ENCODE peak calls at places on chromosomes 13 and 19, in ten cellular contexts. U is right lobe of liver, I is upper lobe of left lung, H is suprapubic skin, C is uterus, D is heart left ventricle, O is breast epithelium, J is A549, E is ovary, K is spleen. M is an unnamed sample.

GRCh38 chr13:25768726-25769270 is 283.0 kb downstream of the SHISA2 start:
- DNase-seq in K (no peak), O (no peak), E (no peak), C (no peak), J (no peak), U (no peak), D (no peak), H (no peak), I (no peak), M (no peak)

GRCh38 chr13:94236132-94236531 is 243.3 kb downstream of the DCT start:
- DNase-seq in K (no peak), E (no peak), H (no peak), I (no peak), U (no peak), C (no peak), O (no peak), D (no peak), J (no peak), M (no peak)

GRCh38 chr13:87003265-87003664 is 667.9 kb upstream of the SLITRK5 start:
- DNase-seq in O (no peak), H (no peak), E (no peak), D (no peak), J (no peak), I (no peak), C (no peak), K (no peak), U (no peak), M (no peak)

GRCh38 chr19:41174297-41174928 is 18.6 kb upstream of the CYP2S1 start:
- DNase-seq in J (no peak), O (no peak), C (no peak), E (no peak), U (no peak), D (no peak), H (no peak), I (no peak), K (no peak), M (no peak)

GRCh38 chr19:13935765-13936486 is 2.3 kb downstream of the PODNL1 start:
- DNase-seq in J (no peak), D (no peak), O (no peak), I (no peak), E (no peak), K (no peak), U (no peak), C (no peak), H (no peak), M (no peak)

GRCh38 chr19:13089139-13089856 is 13.4 kb downstream of the LYL1 start:
- DNase-seq in I (no peak), H (no peak), U (no peak), O (no peak), E (peak), K (no peak), D (no peak), C (no peak), J (peak), M (peak)

GRCh38 chr19:16206637-16207036 is 8.9 kb downstream of the AP1M1 start:
- DNase-seq in D (no peak), H (no peak), C (no peak), I (no peak), K (peak), U (no peak), J (no peak), O (no peak), E (no peak), M (no peak)

GRCh38 chr19:33770107-33770506 is 26.6 kb upstream of the KCTD15 start:
- DNase-seq in K (no peak), I (no peak), O (no peak), E (no peak), J (no peak), U (no peak), H (no peak), C (no peak), D (no peak), M (no peak)

GRCh38 chr13:46516624-46517318 is 36.2 kb upstream of the LRCH1 start:
- DNase-seq in D (peak), K (no peak), E (no peak), O (no peak), C (no peak), J (no peak), H (no peak), U (no peak), I (no peak), M (no peak)

GRCh38 chr19:3565177-3565576 is 7.6 kb upstream of the HMG20B start:
- DNase-seq in C (no peak), I (no peak), O (no peak), D (no peak), E (no peak), J (peak), K (no peak), U (no peak), H (no peak), M (peak)

GRCh38 chr13:71644579-71644978 is 222.4 kb downstream of the DACH1 start:
- DNase-seq in U (no peak), H (no peak), J (no peak), D (no peak), I (no peak), O (no peak), K (no peak), C (no peak), E (no peak), M (no peak)

GRCh38 chr13:75299913-75300862 is 181.8 kb downstream of the TBC1D4 start:
- DNase-seq in E (no peak), O (no peak), I (no peak), C (no peak), D (no peak), K (no peak), J (no peak), U (no peak), H (no peak), M (no peak)

GRCh38 chr13:26699197-26699490 is 61.4 kb downstream of the GPR12 start:
- DNase-seq in E (no peak), C (no peak), D (no peak), K (no peak), I (no peak), H (no peak), J (no peak), U (no peak), O (no peak), M (no peak)

GRCh38 chr19:16121967-16122366 is 10.3 kb downstream of the RAB8A start:
- DNase-seq in K (no peak), D (no peak), J (no peak), O (no peak), H (no peak), I (no peak), U (no peak), E (no peak), C (no peak), M (no peak)

GRCh38 chr19:35268546-35269424 is at the start of gene USF2:
- DNase-seq in K (peak), C (peak), D (peak), O (no peak), E (peak), H (no peak), I (peak), J (peak), U (peak), M (peak)

GRCh38 chr19:38693380-38694223 is 46.2 kb downstream of the ACTN4 start:
- DNase-seq in K (peak), I (peak), J (peak), U (peak), O (peak), E (no peak), H (peak), C (no peak), D (peak), M (peak)

GRCh38 chr13:32745509-32745908 is 159.3 kb downstream of the PDS5B start:
- DNase-seq in I (no peak), E (no peak), K (no peak), C (no peak), J (no peak), U (no peak), O (no peak), H (no peak), D (no peak), M (no peak)

GRCh38 chr19:39212377-39212742 is 8.3 kb upstream of the SYCN start:
- DNase-seq in D (no peak), O (no peak), H (no peak), K (peak), U (no peak), I (peak), C (no peak), J (peak), E (no peak), M (no peak)

GRCh38 chr19:2077398-2077797 is 18.7 kb downstream of the MOB3A start:
- DNase-seq in J (no peak), I (no peak), H (no peak), C (no peak), O (no peak), U (no peak), K (no peak), D (no peak), E (no peak), M (no peak)

GRCh38 chr19:2070986-2071673 is 20.1 kb upstream of the MKNK2 start:
- DNase-seq in K (no peak), I (no peak), E (no peak), U (no peak), O (no peak), H (no peak), C (no peak), J (no peak), D (no peak), M (no peak)

GRCh38 chr19:2076481-2077082 is 19.5 kb downstream of the MOB3A start:
- DNase-seq in O (no peak), K (peak), E (no peak), H (no peak), I (no peak), D (no peak), U (no peak), C (no peak), J (no peak), M (no peak)

GRCh38 chr19:2070436-2070827 is 19.4 kb upstream of the MKNK2 start:
- DNase-seq in C (no peak), D (no peak), H (no peak), J (no peak), K (no peak), U (no peak), E (peak), O (no peak), I (no peak), M (no peak)

DNA sequence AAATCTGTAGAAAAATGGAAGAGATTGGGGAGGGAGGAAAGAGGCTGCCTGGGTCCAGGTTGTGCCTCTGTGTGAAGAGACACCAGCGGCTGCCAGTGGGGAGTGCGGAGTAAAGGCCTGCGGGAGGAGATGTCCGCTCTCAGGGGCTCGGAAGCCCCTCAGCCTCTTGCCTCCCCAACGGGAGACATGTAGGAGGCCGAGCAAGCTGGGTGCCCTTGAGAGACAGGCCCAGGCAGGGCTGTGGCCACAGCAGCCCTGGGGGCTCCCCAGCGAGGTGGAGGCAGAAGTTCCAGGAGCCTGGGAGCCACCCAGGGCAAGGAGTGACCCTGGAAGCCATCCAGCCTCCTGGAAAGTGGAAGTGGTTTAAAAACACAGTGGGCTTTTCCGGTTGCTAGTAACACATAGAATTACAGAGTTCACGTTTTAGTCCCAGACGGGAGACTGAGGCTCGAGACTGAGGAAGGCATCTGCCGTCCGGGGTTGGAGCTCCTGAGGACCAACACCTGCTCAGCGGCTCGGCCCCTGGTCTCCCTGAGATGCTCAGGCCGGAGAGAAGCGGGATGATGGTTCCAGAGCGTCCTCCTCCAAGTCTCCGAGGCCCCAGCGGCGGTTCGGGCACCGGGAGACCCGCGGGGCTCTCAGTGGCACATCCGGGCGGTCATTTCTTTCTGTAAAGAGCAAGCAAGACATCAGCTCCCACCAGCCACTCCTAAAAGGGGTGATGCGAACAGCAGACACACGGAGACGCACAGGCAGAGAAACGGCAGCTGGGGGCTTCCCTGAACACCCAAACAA is 21.9 kb upstream of the MKNK2 start:
- DNase-seq in J (no peak), D (no peak), H (no peak), K (peak), C (no peak), U (no peak), E (no peak), O (no peak), I (no peak), M (no peak)
- TF ChIP-seq POLR2A in J (no peak), D (no peak), H (no peak), K (no peak), C (no peak), U (no peak), E (no peak), O (no peak), I (no peak), M (no peak)

DNA sequence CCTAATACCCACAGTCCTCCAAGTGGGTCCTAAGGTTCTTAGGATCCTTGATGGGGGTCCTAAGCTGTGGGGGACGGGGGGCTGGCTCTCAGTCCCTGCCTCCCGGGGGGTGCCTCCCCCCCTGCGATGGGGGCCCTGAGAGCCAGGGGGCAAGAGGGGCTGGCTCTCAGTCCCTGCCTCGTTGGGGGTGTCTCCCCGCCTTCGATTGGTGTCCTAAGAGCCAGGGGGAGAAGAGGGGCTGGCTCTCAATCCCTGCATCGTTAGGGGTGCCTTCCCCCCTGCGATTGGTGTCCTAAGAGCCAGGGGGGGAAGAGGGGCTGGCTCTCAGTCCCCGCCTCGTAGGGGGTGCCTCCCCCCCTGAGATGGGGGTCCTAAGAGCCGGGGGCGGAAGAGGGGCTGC is 37.0 kb downstream of the SLC25A30 start:
- DNase-seq in U (no peak), K (no peak), D (no peak), C (no peak), E (no peak), H (no peak), I (no peak), O (peak), J (no peak), M (no peak)
- TF ChIP-seq POLR2A in U (no peak), K (no peak), D (no peak), C (no peak), E (no peak), H (no peak), I (no peak), O (no peak), J (no peak), M (no peak)

GRCh38 chr13:45419945-45420344 is 1.8 kb upstream of the SLC25A30 start:
- DNase-seq in U (no peak), J (no peak), H (no peak), O (no peak), C (no peak), K (no peak), D (no peak), E (no peak), I (no peak), M (no peak)

GRCh38 chr13:45413826-45414312 is 4.3 kb downstream of the SLC25A30 start:
- DNase-seq in D (no peak), I (no peak), K (no peak), H (no peak), C (no peak), E (no peak), U (no peak), O (no peak), J (no peak), M (no peak)

GRCh38 chr13:45415112-45415511 is 3.1 kb downstream of the SLC25A30 start:
- DNase-seq in C (no peak), J (no peak), D (no peak), E (no peak), I (no peak), O (no peak), K (no peak), H (no peak), U (no peak), M (no peak)

GRCh38 chr13:45416521-45417125 is 1.6 kb downstream of the SLC25A30 start:
- DNase-seq in D (no peak), K (no peak), E (no peak), C (no peak), O (no peak), U (no peak), H (no peak), J (no peak), I (no peak), M (no peak)

GRCh38 chr13:45417790-45418534 is at the start of gene SLC25A30:
- DNase-seq in C (peak), H (peak), O (peak), J (peak), U (peak), K (peak), I (peak), E (peak), D (peak), M (peak)
- TF ChIP-seq POLR2A in C (peak), H (no peak), O (no peak), J (peak), U (peak), K (no peak), I (peak), E (peak), D (peak), M (peak)

GRCh38 chr19:45901912-45902650 is at the start of gene MYPOP:
- DNase-seq in O (peak), J (no peak), E (no peak), K (no peak), I (no peak), D (no peak), H (no peak), C (peak), U (no peak), M (no peak)
- TF ChIP-seq POLR2A in O (no peak), J (peak), E (no peak), K (no peak), I (no peak), D (no peak), H (no peak), C (no peak), U (no peak), M (peak)